ENCODE peak calls at places on chromosomes 13 and 19, in seven cellular contexts. I is cardiac muscle cell; D is activated naive CD4-positive, alpha-beta T cell treated with anti-CD3 and anti-CD28 coated beads for 36 hours; J is stimulated activated CD8-positive, alpha-beta memory T cell treated with anti-CD3 and anti-CD28 coated beads, Interleukin-2, amount 100 ng/mL, for 48 hours; K is testis; E is T follicular helper cell; F is ELR. Z is an unnamed sample.

GRCh38 chr13:112846411-112847115 is 122.5 kb upstream of the MCF2L start:
- DNase-seq in I (no peak), F (no peak), E (no peak), K (no peak), J (no peak), D (no peak), Z (no peak)

GRCh38 chr19:49389406-49389805 is 1.4 kb downstream of the KASH5 start:
- DNase-seq in F (no peak), D (no peak), J (no peak), E (no peak), K (no peak), I (no peak), Z (no peak)

GRCh38 chr19:45824531-45825262 is 9.6 kb upstream of the RSPH6A start:
- DNase-seq in K (no peak), D (no peak), F (no peak), J (no peak), I (peak), E (no peak), Z (no peak)

GRCh38 chr13:75489502-75490263 is 7.7 kb upstream of the TBC1D4 start:
- DNase-seq in E (no peak), D (no peak), J (no peak), F (peak), K (peak), I (no peak), Z (no peak)

GRCh38 chr13:23714672-23715071 is 144.5 kb downstream of the TNFRSF19 start:
- DNase-seq in F (no peak), E (no peak), J (no peak), I (no peak), D (no peak), K (no peak), Z (no peak)

GRCh38 chr13:109369357-109370052 is 416.9 kb downstream of the IRS2 start:
- DNase-seq in E (no peak), D (no peak), J (no peak), F (no peak), K (no peak), I (no peak), Z (no peak)

GRCh38 chr13:80340643-80341097 is 256 bp downstream of the SPRY2 start:
- DNase-seq in J (no peak), K (no peak), F (no peak), D (no peak), E (no peak), I (no peak), Z (no peak)

GRCh38 chr19:3304871-3305423 is 61.4 kb upstream of the NFIC start:
- DNase-seq in K (peak), F (peak), E (peak), I (peak), J (peak), D (peak), Z (peak)

GRCh38 chr13:109819851-109820250 is 33.5 kb upstream of the IRS2 start:
- DNase-seq in D (no peak), E (no peak), K (no peak), J (no peak), F (no peak), I (no peak), Z (no peak)

GRCh38 chr19:50838239-50838638 is 4.9 kb upstream of the KLK15 start:
- DNase-seq in K (no peak), D (no peak), E (no peak), J (no peak), F (peak), I (no peak), Z (no peak)

GRCh38 chr19:7595466-7596133 is at the start of gene CAMSAP3:
- DNase-seq in K (no peak), J (peak), I (peak), E (no peak), F (no peak), D (peak), Z (no peak)

GRCh38 chr19:19662866-19663291 is 597 bp downstream of the ATP13A1 start:
- DNase-seq in J (no peak), K (no peak), I (no peak), E (no peak), F (peak), D (no peak), Z (peak)

GRCh38 chr13:34161829-34162544 is 344.0 kb downstream of the RFC3 start:
- DNase-seq in J (no peak), E (no peak), I (peak), F (peak), D (no peak), K (no peak), Z (no peak)

GRCh38 chr19:29217591-29217990 is 4.6 kb upstream of the UQCRFS1 start:
- DNase-seq in J (no peak), K (no peak), F (no peak), E (no peak), D (no peak), I (no peak), Z (no peak)

GRCh38 chr19:11324079-11324661 is 15.3 kb downstream of the RAB3D start:
- DNase-seq in J (peak), K (peak), D (peak), E (no peak), I (no peak), F (peak), Z (peak)

Z was measured in gastrocnemius medialis.